ENCODE peak calls at places on chromosomes 11 and 22, in ten cellular contexts. J is stomach, K is suprapubic skin, G is transverse colon, W is H1, P is sigmoid colon, Y is GM12878, L is K562, O is SK-N-SH, I is HepG2. T is an unnamed sample.

GRCh38 chr11:118615282-118615979 is 8.0 kb downstream of the PHLDB1 start:
- DNase-seq in J (no peak), K (peak; percentile 56), G (no peak), W (peak; percentile 80), P (no peak), Y (no peak), L (no peak), O (no peak), I (peak; percentile 58), T (no peak)

GRCh38 chr11:33633251-33634003 is 67.2 kb downstream of the C11orf91 start:
- DNase-seq in J (no peak), K (no peak), G (peak; percentile 23), W (no peak), P (no peak), Y (no peak), L (no peak), O (no peak), I (peak; percentile 82), T (no peak)

GRCh38 chr22:39576027-39576426 is 5.5 kb downstream of the CACNA1I start:
- DNase-seq in J (no peak), K (no peak), G (no peak), W (no peak), P (no peak), Y (no peak), L (no peak), O (no peak), I (no peak), T (no peak)

GRCh38 chr11:2883717-2884423 is 1.7 kb downstream of the CDKN1C start:
- DNase-seq in J (no peak), K (no peak), G (no peak), W (no peak), P (no peak), Y (no peak), L (peak; percentile 44), O (peak; percentile 73), I (no peak), T (no peak)

GRCh38 chr11:120827820-120828219 is 196.1 kb upstream of the TBCEL start:
- DNase-seq in J (no peak), K (no peak), G (no peak), W (no peak), P (no peak), Y (no peak), L (no peak), O (no peak), I (no peak), T (no peak)

GRCh38 chr22:17284917-17285316 is 65.7 kb upstream of the ADA2 start:
- DNase-seq in J (no peak), K (no peak), G (no peak), W (no peak), P (peak; percentile 10), Y (no peak), L (no peak), O (no peak), I (no peak), T (no peak)

GRCh38 chr11:75919525-75919924 is 104.5 kb downstream of the UVRAG start:
- DNase-seq in J (no peak), K (no peak), G (no peak), W (no peak), P (peak; percentile 54), Y (no peak), L (no peak), O (no peak), I (no peak), T (no peak)

GRCh38 chr22:36300396-36301212 is 47.7 kb downstream of the APOL1 start:
- DNase-seq in J (no peak), K (no peak), G (no peak), W (no peak), P (no peak), Y (no peak), L (no peak), O (no peak), I (no peak), T (no peak)

GRCh38 chr11:125091247-125091876 is 20.1 kb downstream of the TMEM218 start:
- DNase-seq in J (no peak), K (no peak), G (no peak), W (no peak), P (peak; percentile 62), Y (no peak), L (peak; percentile 72), O (peak; percentile 90), I (peak; percentile 47), T (no peak)

GRCh38 chr11:13118194-13118593 is 109.1 kb downstream of the RASSF10 start:
- DNase-seq in J (no peak), K (no peak), G (no peak), W (no peak), P (no peak), Y (no peak), L (no peak), O (no peak), I (peak; percentile 16), T (peak; percentile 53)

GRCh38 chr11:118766035-118766434 is 24.9 kb downstream of the DDX6 start:
- DNase-seq in J (no peak), K (no peak), G (no peak), W (no peak), P (no peak), Y (no peak), L (no peak), O (no peak), I (no peak), T (no peak)

GRCh38 chr11:7656704-7657103 is 16.6 kb downstream of the CYB5R2 start:
- DNase-seq in J (no peak), K (no peak), G (no peak), W (no peak), P (no peak), Y (no peak), L (no peak), O (no peak), I (no peak), T (no peak)

DNA sequence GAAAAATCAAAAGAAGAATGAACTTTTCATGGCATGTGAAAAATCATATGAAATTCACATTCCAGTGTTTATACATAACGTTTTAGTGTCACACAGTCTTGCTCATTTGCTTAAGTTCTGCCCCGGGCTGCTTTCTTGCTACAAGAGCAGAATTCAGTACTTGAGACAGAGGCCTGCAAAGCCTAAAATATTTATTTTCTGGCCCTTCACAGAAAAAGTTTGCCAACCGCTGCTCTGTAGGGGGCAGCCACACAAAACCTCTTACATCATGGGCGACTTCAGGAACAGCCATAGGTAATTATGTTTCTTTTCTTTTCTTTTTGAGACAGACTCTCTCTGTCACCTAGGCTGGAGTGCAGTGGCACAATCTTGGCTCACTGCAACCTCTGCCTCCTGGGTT is 1.0 kb upstream of the ATG2A start:
- DNase-seq in J (no peak), K (no peak), G (no peak), W (no peak), P (peak; percentile 60), Y (no peak), L (no peak), O (no peak), I (peak; percentile 16), T (no peak)
- TF ChIP-seq EP300 in J (no peak), K (no peak), G (no peak), W (no peak), P (no peak), Y (no peak), L (no peak), O (no peak), I (no peak), T (no peak)

DNA sequence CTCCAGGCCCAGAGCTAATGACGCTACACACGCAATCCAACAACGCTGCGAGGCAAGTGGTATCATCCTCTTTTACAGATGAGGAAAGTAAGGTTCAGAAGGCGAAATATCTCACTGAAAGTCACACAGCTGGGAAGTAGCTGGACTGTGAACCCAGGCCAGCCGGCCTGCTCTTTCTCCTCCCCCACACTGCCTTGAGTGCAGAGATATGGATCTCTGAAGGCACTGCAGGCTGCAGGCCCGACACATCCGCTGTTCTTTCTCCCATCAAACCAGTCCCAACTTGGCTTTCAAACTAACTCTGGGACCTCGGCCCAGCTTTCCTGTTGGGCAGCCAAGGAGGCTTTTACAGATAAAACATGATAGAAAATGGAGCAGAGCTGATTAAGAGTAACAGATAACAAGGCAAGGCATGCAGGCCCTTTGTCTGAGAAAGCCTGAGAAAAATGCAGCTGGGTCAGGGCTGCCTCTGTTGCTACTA is 64.0 kb upstream of the PTPRJ start:
- DNase-seq in J (peak; percentile 72), K (no peak), G (no peak), W (no peak), P (peak; percentile 71), Y (no peak), L (peak; percentile 69), O (peak; percentile 32), I (no peak), T (no peak)
- H3K27ac ChIP-seq in J (peak overlapping the region; percentile 62), K (peak overlapping the region; percentile 45), G (peak overlapping the region; percentile 61), W (no peak overlapping the region), P (peak overlapping the region; percentile 78), Y (no peak overlapping the region), L (peak overlapping the region; percentile 55), O (peak overlapping the region; percentile 68), I (no peak overlapping the region), T (peak overlapping the region; percentile 48)

GRCh38 chr22:47373648-47374272 is 611.3 kb downstream of the TBC1D22A start:
- DNase-seq in J (no peak), K (peak; percentile 48), G (no peak), W (no peak), P (no peak), Y (no peak), L (no peak), O (no peak), I (no peak), T (no peak)

GRCh38 chr22:47374273-47374771 is 611.9 kb downstream of the TBC1D22A start:
- DNase-seq in J (no peak), K (peak; percentile 73), G (no peak), W (no peak), P (peak; percentile 52), Y (no peak), L (no peak), O (no peak), I (no peak), T (no peak)

GRCh38 chr22:47371263-47372090 is 609.0 kb downstream of the TBC1D22A start:
- DNase-seq in J (peak; percentile 16), K (no peak), G (no peak), W (no peak), P (peak; percentile 39), Y (no peak), L (no peak), O (no peak), I (no peak), T (no peak)

GRCh38 chr22:47372111-47372581 is 609.7 kb downstream of the TBC1D22A start:
- DNase-seq in J (peak; percentile 24), K (peak; percentile 60), G (no peak), W (no peak), P (no peak), Y (no peak), L (no peak), O (no peak), I (no peak), T (no peak)

GRCh38 chr22:47372596-47373385 is 610.3 kb downstream of the TBC1D22A start:
- DNase-seq in J (peak; percentile 21), K (peak; percentile 74), G (no peak), W (no peak), P (peak; percentile 37), Y (no peak), L (no peak), O (no peak), I (no peak), T (no peak)
- TF ChIP-seq POLR2AphosphoS5 in J (no peak), K (no peak), G (no peak), W (no peak), P (no peak), Y (no peak), L (no peak), O (no peak), I (no peak), T (no peak)

DNA sequence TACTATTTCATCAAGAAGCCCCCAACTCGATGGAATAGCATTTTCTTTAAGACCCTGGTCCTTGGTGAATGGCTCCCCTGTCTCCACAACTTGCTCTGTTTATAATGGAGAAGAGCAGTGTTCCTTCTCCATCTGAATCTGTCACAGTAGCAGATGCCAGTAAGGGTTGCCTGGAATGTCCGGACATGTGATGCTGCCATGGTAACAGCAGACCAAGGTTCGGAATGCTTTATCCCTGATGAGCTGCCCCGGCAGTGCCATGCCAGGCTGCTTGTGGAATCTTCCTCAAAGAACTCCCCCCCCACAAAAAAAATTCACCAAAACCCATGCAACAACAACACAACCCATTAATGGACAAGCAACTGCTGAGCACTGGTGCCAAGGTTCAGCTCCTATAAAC is 72.5 kb downstream of the KCNC1 start:
- DNase-seq in J (no peak), K (peak; percentile 28), G (no peak), W (no peak), P (no peak), Y (no peak), L (no peak), O (no peak), I (peak; percentile 11), T (no peak)
- TF ChIP-seq EP300 in J (no peak), K (no peak), G (no peak), W (no peak), P (no peak), Y (no peak), L (no peak), O (no peak), I (no peak), T (no peak)